ENCODE peak calls at places on chromosomes 5 and 9, in six cellular contexts. One of them, this sample, is unnamed.

GRCh38 chr5:139662617-139663016 is 14.5 kb downstream of the CXXC5 start:
- DNase-seq in A549: no peak
- DNase-seq in HCT116: no peak
- DNase-seq in GM12891: no peak
- DNase-seq in endothelial cell of umbilical vein: no peak
- DNase-seq in spleen: no peak
- DNase-seq in this sample: no peak

GRCh38 chr9:130232899-130233586 is 32.5 kb upstream of the HMCN2 start:
- DNase-seq in HCT116: no peak
- DNase-seq in endothelial cell of umbilical vein: no peak
- DNase-seq in A549: no peak
- DNase-seq in spleen: peak; percentile 67
- DNase-seq in GM12891: no peak
- DNase-seq in this sample: no peak

GRCh38 chr9:93205896-93206575 is 22.1 kb downstream of the WNK2 start:
- DNase-seq in HCT116: no peak
- DNase-seq in A549: no peak
- DNase-seq in spleen: peak; percentile 72
- DNase-seq in GM12891: no peak
- DNase-seq in endothelial cell of umbilical vein: no peak
- DNase-seq in this sample: no peak

GRCh38 chr9:130200038-130200979 is 28.1 kb downstream of the NCS1 start:
- DNase-seq in A549: no peak
- DNase-seq in endothelial cell of umbilical vein: no peak
- DNase-seq in GM12891: no peak
- DNase-seq in HCT116: no peak
- DNase-seq in spleen: no peak
- DNase-seq in this sample: no peak

GRCh38 chr5:36300927-36301540 is 668 bp downstream of the RANBP3L start:
- DNase-seq in spleen: no peak
- DNase-seq in GM12891: no peak
- DNase-seq in endothelial cell of umbilical vein: no peak
- DNase-seq in HCT116: no peak
- DNase-seq in A549: no peak
- DNase-seq in this sample: no peak

GRCh38 chr5:153998010-153998409 is 40.7 kb downstream of the FAM114A2 start:
- DNase-seq in A549: no peak
- DNase-seq in endothelial cell of umbilical vein: no peak
- DNase-seq in spleen: no peak
- DNase-seq in GM12891: no peak
- DNase-seq in HCT116: no peak
- DNase-seq in this sample: no peak

GRCh38 chr9:21883642-21884041 is 81.2 kb downstream of the MTAP start:
- DNase-seq in A549: no peak
- DNase-seq in HCT116: peak; percentile 19
- DNase-seq in GM12891: no peak
- DNase-seq in spleen: no peak
- DNase-seq in endothelial cell of umbilical vein: no peak
- DNase-seq in this sample: no peak

GRCh38 chr5:138725153-138725884 is 27.9 kb upstream of the CTNNA1 start:
- DNase-seq in HCT116: peak; percentile 86
- DNase-seq in endothelial cell of umbilical vein: peak; percentile 42
- DNase-seq in GM12891: no peak
- DNase-seq in spleen: no peak
- DNase-seq in A549: peak; percentile 29
- DNase-seq in this sample: peak; percentile 10

GRCh38 chr9:70052768-70053167 is 9.1 kb downstream of the MAMDC2 start:
- DNase-seq in A549: no peak
- DNase-seq in endothelial cell of umbilical vein: no peak
- DNase-seq in GM12891: no peak
- DNase-seq in spleen: no peak
- DNase-seq in HCT116: no peak
- DNase-seq in this sample: no peak

GRCh38 chr9:100602302-100602930 is 24.5 kb downstream of the CAVIN4 start:
- DNase-seq in HCT116: peak; percentile 71
- DNase-seq in spleen: no peak
- DNase-seq in endothelial cell of umbilical vein: peak; percentile 70
- DNase-seq in A549: peak; percentile 64
- DNase-seq in GM12891: no peak
- DNase-seq in this sample: peak; percentile 30

GRCh38 chr5:82406200-82406773 is 128.1 kb upstream of the RPS23 start:
- DNase-seq in endothelial cell of umbilical vein: peak; percentile 100
- DNase-seq in spleen: no peak
- DNase-seq in A549: no peak
- DNase-seq in GM12891: no peak
- DNase-seq in HCT116: no peak
- DNase-seq in this sample: no peak

GRCh38 chr9:556199-556598 is 285.3 kb upstream of the DMRT1 start:
- DNase-seq in spleen: no peak
- DNase-seq in endothelial cell of umbilical vein: no peak
- DNase-seq in GM12891: no peak
- DNase-seq in A549: no peak
- DNase-seq in HCT116: no peak
- DNase-seq in this sample: no peak

GRCh38 chr5:163950248-163950647 is 444.8 kb downstream of the MAT2B start:
- DNase-seq in spleen: no peak
- DNase-seq in GM12891: no peak
- DNase-seq in A549: no peak
- DNase-seq in HCT116: no peak
- DNase-seq in endothelial cell of umbilical vein: no peak
- DNase-seq in this sample: no peak

GRCh38 chr5:169694221-169694620 is 57.1 kb downstream of the DOCK2 start:
- DNase-seq in GM12891: no peak
- DNase-seq in endothelial cell of umbilical vein: no peak
- DNase-seq in A549: no peak
- DNase-seq in spleen: no peak
- DNase-seq in HCT116: no peak
- DNase-seq in this sample: no peak

GRCh38 chr9:130579738-130580463 is 524 bp downstream of the FUBP3 start:
- DNase-seq in endothelial cell of umbilical vein: no peak
- DNase-seq in HCT116: no peak
- DNase-seq in spleen: no peak
- DNase-seq in GM12891: no peak
- DNase-seq in A549: no peak
- DNase-seq in this sample: peak; percentile 76

GRCh38 chr5:117947121-117947520 is 1041.2 kb downstream of the DTWD2 start:
- DNase-seq in spleen: no peak
- DNase-seq in HCT116: no peak
- DNase-seq in endothelial cell of umbilical vein: no peak
- DNase-seq in A549: no peak
- DNase-seq in GM12891: no peak
- DNase-seq in this sample: no peak

GRCh38 chr9:98545041-98545440 is 163.7 kb downstream of the GABBR2 start:
- DNase-seq in HCT116: no peak
- DNase-seq in spleen: no peak
- DNase-seq in endothelial cell of umbilical vein: no peak
- DNase-seq in GM12891: no peak
- DNase-seq in A549: no peak
- DNase-seq in this sample: no peak

GRCh38 chr5:23139338-23140171 is 286.4 kb upstream of the CDH12 start:
- DNase-seq in GM12891: no peak
- DNase-seq in HCT116: no peak
- DNase-seq in spleen: no peak
- DNase-seq in endothelial cell of umbilical vein: peak; percentile 1
- DNase-seq in A549: peak; percentile 14
- DNase-seq in this sample: peak; percentile 30

GRCh38 chr9:108445431-108446018 is 410.3 kb downstream of the ACTL7B start:
- DNase-seq in endothelial cell of umbilical vein: no peak
- DNase-seq in spleen: no peak
- DNase-seq in A549: no peak
- DNase-seq in HCT116: no peak
- DNase-seq in GM12891: no peak
- DNase-seq in this sample: no peak

GRCh38 chr9:6962164-6962563 is 204.4 kb downstream of the KDM4C start:
- DNase-seq in A549: no peak
- DNase-seq in HCT116: no peak
- DNase-seq in endothelial cell of umbilical vein: no peak
- DNase-seq in GM12891: no peak
- DNase-seq in spleen: no peak
- DNase-seq in this sample: no peak

GRCh38 chr9:137129089-137129455 is 9.9 kb upstream of the GRIN1 start:
- DNase-seq in spleen: no peak
- DNase-seq in HCT116: no peak
- DNase-seq in GM12891: no peak
- DNase-seq in endothelial cell of umbilical vein: no peak
- DNase-seq in A549: peak; percentile 51
- DNase-seq in this sample: peak; percentile 71

GRCh38 chr5:108700928-108701327 is 46.8 kb upstream of the FER start:
- DNase-seq in GM12891: no peak
- DNase-seq in HCT116: no peak
- DNase-seq in A549: no peak
- DNase-seq in spleen: no peak
- DNase-seq in endothelial cell of umbilical vein: no peak
- DNase-seq in this sample: no peak

GRCh38 chr5:153831976-153832375 is 206.7 kb downstream of the FAM114A2 start:
- DNase-seq in A549: peak; percentile 62
- DNase-seq in HCT116: peak; percentile 60
- DNase-seq in spleen: no peak
- DNase-seq in GM12891: no peak
- DNase-seq in endothelial cell of umbilical vein: peak; percentile 4
- DNase-seq in this sample: peak; percentile 49

DNA sequence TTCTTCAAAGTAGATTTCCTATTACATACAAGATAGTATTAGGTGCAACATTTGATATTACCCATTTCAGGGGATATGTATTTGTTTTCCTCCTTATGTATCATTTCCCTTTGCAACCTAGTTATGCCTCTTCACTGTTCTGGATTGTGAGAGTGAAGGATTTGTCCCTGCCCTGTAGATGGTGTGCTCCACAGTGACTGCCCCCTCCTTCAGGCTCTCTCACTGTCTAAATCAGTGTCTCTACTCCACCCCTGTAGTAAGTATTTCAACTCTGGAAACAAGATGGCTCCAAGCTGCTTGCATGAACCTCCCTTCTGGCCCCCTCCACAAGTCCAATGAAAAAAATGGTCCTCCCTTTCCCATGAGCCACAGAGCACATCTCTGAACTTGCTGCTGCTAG is 225.8 kb downstream of the ARHGEF28 start:
- DNase-seq in endothelial cell of umbilical vein: no peak
- DNase-seq in HCT116: no peak
- DNase-seq in GM12891: no peak
- DNase-seq in spleen: no peak
- DNase-seq in A549: no peak
- DNase-seq in this sample: no peak
- TF ChIP-seq POLR2A in endothelial cell of umbilical vein: no peak
- TF ChIP-seq POLR2A in HCT116: no peak
- TF ChIP-seq POLR2A in GM12891: no peak
- TF ChIP-seq POLR2A in spleen: no peak
- TF ChIP-seq POLR2A in A549: no peak
- TF ChIP-seq POLR2A in this sample: no peak

DNA sequence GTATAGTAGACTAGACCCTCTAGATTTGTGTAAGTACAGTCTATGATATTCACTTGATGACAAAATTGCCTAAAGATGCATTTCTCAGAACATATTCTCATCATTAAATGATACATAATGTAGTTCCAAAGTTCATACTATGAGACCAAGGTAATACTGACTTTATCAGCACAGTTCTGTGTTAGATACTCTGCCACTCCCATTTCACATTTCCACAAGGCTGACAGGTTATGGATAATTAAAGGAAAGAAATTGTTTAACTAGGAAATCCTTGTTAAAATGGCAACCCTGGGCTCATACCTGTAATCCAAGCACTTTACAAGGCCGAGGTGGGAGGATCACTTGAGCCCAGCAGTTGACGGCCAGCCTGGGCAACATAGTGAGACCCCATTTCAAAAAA is 33.6 kb downstream of the TYRP1 start:
- DNase-seq in endothelial cell of umbilical vein: no peak
- DNase-seq in GM12891: no peak
- DNase-seq in spleen: no peak
- DNase-seq in HCT116: no peak
- DNase-seq in A549: no peak
- DNase-seq in this sample: no peak
- TF ChIP-seq POLR2A in endothelial cell of umbilical vein: no peak
- TF ChIP-seq POLR2A in GM12891: no peak
- TF ChIP-seq POLR2A in spleen: no peak
- TF ChIP-seq POLR2A in HCT116: no peak
- TF ChIP-seq POLR2A in A549: no peak
- TF ChIP-seq POLR2A in this sample: no peak

GRCh38 chr9:115013998-115014397 is 83.6 kb upstream of the TNFSF8 start:
- DNase-seq in HCT116: peak; percentile 48
- DNase-seq in A549: peak; percentile 79
- DNase-seq in GM12891: peak; percentile 48
- DNase-seq in endothelial cell of umbilical vein: peak; percentile 47
- DNase-seq in spleen: peak; percentile 91
- DNase-seq in this sample: peak; percentile 57
- TF ChIP-seq POLR2A in HCT116: no peak
- TF ChIP-seq POLR2A in A549: no peak
- TF ChIP-seq POLR2A in GM12891: no peak
- TF ChIP-seq POLR2A in endothelial cell of umbilical vein: no peak
- TF ChIP-seq POLR2A in spleen: no peak
- TF ChIP-seq POLR2A in this sample: no peak

DNA sequence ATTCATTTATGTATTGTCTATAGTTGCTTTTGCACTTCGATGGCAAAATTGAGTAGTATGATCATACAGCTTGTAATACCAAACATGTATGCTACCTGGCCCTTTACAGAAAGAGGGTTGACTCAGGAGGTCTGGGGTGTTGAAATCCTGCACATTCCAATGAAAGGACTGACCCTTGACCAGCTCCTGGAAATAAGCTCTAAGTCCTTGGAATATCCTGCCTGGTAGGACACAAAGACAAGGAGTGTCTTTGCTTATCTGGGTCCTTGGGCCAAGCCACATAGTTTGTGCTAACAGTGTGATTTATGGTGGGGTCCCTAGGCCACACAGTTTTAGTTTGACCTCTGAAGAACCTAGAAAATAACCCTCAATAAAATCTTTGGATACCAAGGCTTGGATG is 89.3 kb upstream of the FTMT start:
- DNase-seq in A549: no peak
- DNase-seq in HCT116: no peak
- DNase-seq in GM12891: no peak
- DNase-seq in spleen: no peak
- DNase-seq in endothelial cell of umbilical vein: no peak
- DNase-seq in this sample: no peak
- TF ChIP-seq POLR2A in A549: no peak
- TF ChIP-seq POLR2A in HCT116: no peak
- TF ChIP-seq POLR2A in GM12891: no peak
- TF ChIP-seq POLR2A in spleen: no peak
- TF ChIP-seq POLR2A in endothelial cell of umbilical vein: no peak
- TF ChIP-seq POLR2A in this sample: no peak